ENCODE peak calls at places on chromosomes 5 and 9, in five cellular contexts. K is A549, P is K562, W is HepG2, N is H1. G is an unnamed sample.

GRCh38 chr5:109329296-109330252 is 80.2 kb downstream of the PJA2 start:
- DNase-seq in K (no peak), N (no peak), P (no peak), W (no peak), G (no peak)

GRCh38 chr9:135657416-135657815 is 5.7 kb upstream of the LCN9 start:
- DNase-seq in P (no peak), N (no peak), K (no peak), W (no peak), G (no peak)

GRCh38 chr9:107727113-107727780 is 237.7 kb upstream of the KLF4 start:
- DNase-seq in K (no peak), N (no peak), P (no peak), W (no peak), G (no peak)

GRCh38 chr9:35340046-35340445 is 149.9 kb upstream of the RUSC2 start:
- DNase-seq in N (no peak), W (no peak), K (no peak), P (no peak), G (no peak)

GRCh38 chr5:32916648-32917047 is 205.5 kb downstream of the NPR3 start:
- DNase-seq in P (no peak), W (peak; percentile 33), K (peak; percentile 56), N (peak; percentile 57), G (no peak)

GRCh38 chr5:107777161-107777740 is 106.5 kb upstream of the EFNA5 start:
- DNase-seq in K (no peak), W (no peak), N (no peak), P (no peak), G (no peak)

GRCh38 chr9:97790542-97790941 is 62.5 kb upstream of the FOXE1 start:
- DNase-seq in W (no peak), K (no peak), N (no peak), P (no peak), G (no peak)

GRCh38 chr9:15377625-15378252 is 44.9 kb upstream of the SNAPC3 start:
- DNase-seq in K (no peak), W (no peak), P (no peak), N (no peak), G (no peak)

GRCh38 chr9:96620832-96621269 is 1.2 kb upstream of the CDC14B start:
- DNase-seq in N (peak; percentile 56), P (no peak), K (no peak), W (peak; percentile 51), G (no peak)

GRCh38 chr5:82396871-82397514 is 118.8 kb upstream of the RPS23 start:
- DNase-seq in N (no peak), K (peak; percentile 86), W (peak; percentile 92), P (peak; percentile 51), G (no peak)

GRCh38 chr5:76710991-76711390 is 4.9 kb upstream of the F2R start:
- DNase-seq in N (no peak), P (no peak), K (no peak), W (no peak), G (no peak)

GRCh38 chr9:120431268-120431667 is 148.7 kb downstream of the CDK5RAP2 start:
- DNase-seq in W (no peak), N (no peak), K (no peak), P (no peak), G (no peak)

GRCh38 chr5:135230326-135230925 is 168.6 kb downstream of the MACROH2A1 start:
- DNase-seq in K (no peak), N (no peak), W (peak; percentile 29), P (no peak), G (no peak)

GRCh38 chr5:74326571-74327338 is 313.8 kb downstream of the ENC1 start:
- DNase-seq in P (peak; percentile 44), K (peak; percentile 80), W (peak; percentile 51), N (no peak), G (peak; percentile 92)

GRCh38 chr9:96867282-96867814 is 13.0 kb upstream of the ZNF782 start:
- DNase-seq in W (no peak), P (no peak), N (no peak), K (no peak), G (no peak)

GRCh38 chr9:13111778-13112177 is 167.7 kb downstream of the MPDZ start:
- DNase-seq in N (no peak), P (no peak), W (no peak), K (no peak), G (no peak)

GRCh38 chr5:170614071-170614490 is 110.3 kb downstream of the KCNIP1 start:
- DNase-seq in W (no peak), P (no peak), K (no peak), N (no peak), G (no peak)

GRCh38 chr9:27645166-27645840 is 72.0 kb upstream of the C9orf72 start:
- DNase-seq in K (no peak), P (no peak), N (no peak), W (no peak), G (no peak)

GRCh38 chr9:20906326-20906725 is 125.1 kb downstream of the HACD4 start:
- DNase-seq in P (no peak), W (no peak), N (no peak), K (no peak), G (no peak)

GRCh38 chr5:68554566-68555279 is 339.2 kb downstream of the PIK3R1 start:
- DNase-seq in K (peak; percentile 49), P (peak; percentile 54), W (no peak), N (no peak), G (no peak)

GRCh38 chr5:27810458-27810857 is 772.1 kb upstream of the CDH9 start:
- DNase-seq in K (no peak), P (no peak), W (no peak), N (no peak), G (no peak)

GRCh38 chr9:79571309-79572031 is at the start of gene TLE4:
- DNase-seq in W (peak; percentile 96), K (peak; percentile 100), P (peak; percentile 86), N (peak; percentile 97), G (peak; percentile 100)

GRCh38 chr9:111566234-111566633 is 33.2 kb downstream of the PTGR1 start:
- DNase-seq in P (no peak), K (no peak), W (no peak), N (no peak), G (no peak)

GRCh38 chr9:133114451-133114885 is 6.6 kb downstream of the RALGDS start:
- DNase-seq in N (no peak), P (no peak), K (no peak), W (no peak), G (no peak)

GRCh38 chr5:116536279-116537161 is 38.1 kb downstream of the SEMA6A start:
- DNase-seq in W (peak; percentile 94), K (no peak), N (no peak), P (no peak), G (no peak)

GRCh38 chr9:128362774-128363173 is 8.4 kb upstream of the URM1 start:
- DNase-seq in W (no peak), N (no peak), P (no peak), K (no peak), G (no peak)
- TF ChIP-seq HDAC2 in W (no peak), N (no peak), P (no peak), K (no peak), G (no peak)

GRCh38 chr9:95014917-95015316 is 288.4 kb downstream of the AOPEP start:
- DNase-seq in W (no peak), P (no peak), N (no peak), K (no peak), G (no peak)

GRCh38 chr9:95010431-95010838 is 283.9 kb downstream of the AOPEP start:
- DNase-seq in N (no peak), W (no peak), P (no peak), K (no peak), G (no peak)

GRCh38 chr9:95015569-95015968 is 289.1 kb downstream of the AOPEP start:
- DNase-seq in P (no peak), K (no peak), W (no peak), N (no peak), G (no peak)

GRCh38 chr9:95012035-95012708 is 285.7 kb downstream of the AOPEP start:
- DNase-seq in W (no peak), P (no peak), K (no peak), N (no peak), G (no peak)

GRCh38 chr9:95012902-95013301 is 286.4 kb downstream of the AOPEP start:
- DNase-seq in W (no peak), P (no peak), N (no peak), K (no peak), G (no peak)
- H3K27ac ChIP-seq in W (no peak overlapping the region), P (no peak overlapping the region), N (no peak overlapping the region), K (peak overlapping the region; percentile 99), G (no peak overlapping the region)

GRCh38 chr9:73866451-73866850 is 630.7 kb upstream of the RORB start:
- DNase-seq in N (no peak), K (no peak), W (no peak), P (no peak), G (no peak)

GRCh38 chr9:73863924-73864323 is 633.2 kb upstream of the RORB start:
- DNase-seq in K (no peak), P (no peak), N (no peak), W (no peak), G (no peak)

GRCh38 chr9:73871636-73872035 is 625.5 kb upstream of the RORB start:
- DNase-seq in K (no peak), W (no peak), N (no peak), P (no peak), G (no peak)

GRCh38 chr9:73872693-73873092 is 624.4 kb upstream of the RORB start:
- DNase-seq in N (no peak), W (no peak), P (no peak), K (no peak), G (no peak)

DNA sequence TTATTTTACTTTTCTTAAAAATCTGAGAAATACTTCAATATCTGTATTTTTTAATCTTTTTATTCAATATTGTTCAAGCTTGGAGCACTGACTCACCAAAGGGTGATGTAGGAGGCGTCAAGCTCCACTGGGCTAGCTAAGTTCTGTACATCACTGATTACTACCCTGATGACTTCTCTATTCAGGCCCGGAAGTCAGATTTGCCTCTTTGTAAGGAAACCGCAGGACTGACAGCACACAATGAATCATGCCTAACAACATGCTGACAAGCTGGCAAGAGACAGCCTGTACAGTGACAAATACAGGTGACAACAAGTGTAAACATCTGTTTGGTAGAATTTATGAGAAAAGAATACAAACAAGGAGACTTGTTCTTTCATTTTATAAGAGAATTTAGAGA is 627.9 kb upstream of the RORB start:
- DNase-seq in K (peak; percentile 13), N (no peak), W (peak; percentile 13), P (peak; percentile 25), G (peak; percentile 30)
- TF ChIP-seq HDAC2 in K (no peak), N (no peak), W (no peak), P (no peak), G (no peak)

GRCh38 chr9:130917171-130917960 is 20.8 kb upstream of the QRFP start:
- DNase-seq in N (no peak), P (peak; percentile 68), K (no peak), W (no peak), G (no peak)

GRCh38 chr9:130914417-130915095 is 17.9 kb upstream of the QRFP start:
- DNase-seq in P (peak; percentile 67), W (no peak), N (peak; percentile 55), K (no peak), G (no peak)

GRCh38 chr9:130912932-130913598 is 16.5 kb upstream of the QRFP start:
- DNase-seq in N (no peak), W (no peak), P (peak; percentile 67), K (no peak), G (no peak)

GRCh38 chr9:130913599-130914416 is 17.2 kb upstream of the QRFP start:
- DNase-seq in W (no peak), N (no peak), K (no peak), P (peak; percentile 63), G (no peak)

DNA sequence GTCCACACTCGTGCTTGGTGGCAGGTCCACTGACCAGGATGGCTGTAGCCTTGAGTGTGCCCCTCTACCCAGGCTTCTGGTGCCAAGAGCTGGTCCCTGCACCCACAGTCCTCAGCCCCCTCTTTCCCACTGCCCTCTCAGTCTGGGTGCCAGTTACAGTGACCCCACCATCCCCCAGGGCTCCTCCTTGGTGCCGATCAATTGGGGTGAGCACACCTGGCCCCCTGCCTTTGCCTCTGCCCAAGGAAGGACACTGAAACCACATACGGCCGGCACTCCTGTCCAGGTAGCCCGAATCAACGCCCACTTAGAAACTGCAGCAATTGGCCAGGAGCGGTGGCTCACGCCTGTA is 18.5 kb upstream of the QRFP start:
- DNase-seq in N (no peak), P (peak; percentile 63), K (no peak), W (no peak), G (no peak)
- H3K27ac ChIP-seq in N (no peak overlapping the region), P (no peak overlapping the region), K (no peak overlapping the region), W (no peak overlapping the region), G (no peak overlapping the region)